ENCODE peak calls at places on chromosomes 12 and 14, in nine cellular contexts. One of them, this sample, is unnamed.

GRCh38 chr12:117061555-117062079 is 37.6 kb downstream of the TESC start:
- DNase-seq in germinal center: no peak
- DNase-seq in cardiac septum: no peak
- DNase-seq in stimulated activated CD4-positive, alpha-beta T cell treated with anti-CD3 and anti-CD28 coated beads, Interleukin-15, amount 100 ng/mL, for 24 hours: no peak
- DNase-seq in stimulated activated CD8-positive, alpha-beta memory T cell treated with anti-CD3 and anti-CD28 coated beads, Interleukin-4, amount 100 ng/mL, for 4 hours: no peak
- DNase-seq in activated CD4-positive, CD25-positive, alpha-beta regulatory T cell treated with anti-CD3 and anti-CD28 coated beads, Interleukin-2, amount 50 U/mL, for 72 hours: no peak
- DNase-seq in fibroblast of the aortic adventitia: no peak
- DNase-seq in NCI-H1105: no peak
- DNase-seq in T-helper 17 cell: no peak
- DNase-seq in this sample: no peak

GRCh38 chr14:68784298-68784910 is 8.5 kb downstream of the ZFP36L1 start:
- DNase-seq in germinal center: no peak
- DNase-seq in cardiac septum: peak
- DNase-seq in stimulated activated CD4-positive, alpha-beta T cell treated with anti-CD3 and anti-CD28 coated beads, Interleukin-15, amount 100 ng/mL, for 24 hours: no peak
- DNase-seq in stimulated activated CD8-positive, alpha-beta memory T cell treated with anti-CD3 and anti-CD28 coated beads, Interleukin-4, amount 100 ng/mL, for 4 hours: no peak
- DNase-seq in activated CD4-positive, CD25-positive, alpha-beta regulatory T cell treated with anti-CD3 and anti-CD28 coated beads, Interleukin-2, amount 50 U/mL, for 72 hours: no peak
- DNase-seq in fibroblast of the aortic adventitia: peak
- DNase-seq in NCI-H1105: no peak
- DNase-seq in T-helper 17 cell: no peak
- DNase-seq in this sample: peak

GRCh38 chr12:104426926-104427546 is 29.7 kb upstream of the CHST11 start:
- DNase-seq in germinal center: peak
- DNase-seq in cardiac septum: no peak
- DNase-seq in stimulated activated CD4-positive, alpha-beta T cell treated with anti-CD3 and anti-CD28 coated beads, Interleukin-15, amount 100 ng/mL, for 24 hours: no peak
- DNase-seq in stimulated activated CD8-positive, alpha-beta memory T cell treated with anti-CD3 and anti-CD28 coated beads, Interleukin-4, amount 100 ng/mL, for 4 hours: no peak
- DNase-seq in activated CD4-positive, CD25-positive, alpha-beta regulatory T cell treated with anti-CD3 and anti-CD28 coated beads, Interleukin-2, amount 50 U/mL, for 72 hours: no peak
- DNase-seq in fibroblast of the aortic adventitia: peak
- DNase-seq in NCI-H1105: no peak
- DNase-seq in T-helper 17 cell: no peak
- DNase-seq in this sample: no peak

GRCh38 chr14:99699861-99700260 is 15.8 kb downstream of the CYP46A1 start:
- DNase-seq in germinal center: no peak
- DNase-seq in cardiac septum: peak
- DNase-seq in stimulated activated CD4-positive, alpha-beta T cell treated with anti-CD3 and anti-CD28 coated beads, Interleukin-15, amount 100 ng/mL, for 24 hours: no peak
- DNase-seq in stimulated activated CD8-positive, alpha-beta memory T cell treated with anti-CD3 and anti-CD28 coated beads, Interleukin-4, amount 100 ng/mL, for 4 hours: no peak
- DNase-seq in activated CD4-positive, CD25-positive, alpha-beta regulatory T cell treated with anti-CD3 and anti-CD28 coated beads, Interleukin-2, amount 50 U/mL, for 72 hours: no peak
- DNase-seq in fibroblast of the aortic adventitia: no peak
- DNase-seq in NCI-H1105: no peak
- DNase-seq in T-helper 17 cell: no peak
- DNase-seq in this sample: peak

GRCh38 chr12:26028953-26029740 is 70.7 kb downstream of the RASSF8 start:
- DNase-seq in germinal center: peak
- DNase-seq in cardiac septum: no peak
- DNase-seq in stimulated activated CD4-positive, alpha-beta T cell treated with anti-CD3 and anti-CD28 coated beads, Interleukin-15, amount 100 ng/mL, for 24 hours: peak
- DNase-seq in stimulated activated CD8-positive, alpha-beta memory T cell treated with anti-CD3 and anti-CD28 coated beads, Interleukin-4, amount 100 ng/mL, for 4 hours: no peak
- DNase-seq in activated CD4-positive, CD25-positive, alpha-beta regulatory T cell treated with anti-CD3 and anti-CD28 coated beads, Interleukin-2, amount 50 U/mL, for 72 hours: no peak
- DNase-seq in fibroblast of the aortic adventitia: peak
- DNase-seq in NCI-H1105: peak
- DNase-seq in T-helper 17 cell: no peak
- DNase-seq in this sample: no peak

GRCh38 chr14:93430889-93431670 is at the start of gene UNC79:
- DNase-seq in germinal center: no peak
- DNase-seq in cardiac septum: no peak
- DNase-seq in stimulated activated CD4-positive, alpha-beta T cell treated with anti-CD3 and anti-CD28 coated beads, Interleukin-15, amount 100 ng/mL, for 24 hours: peak
- DNase-seq in stimulated activated CD8-positive, alpha-beta memory T cell treated with anti-CD3 and anti-CD28 coated beads, Interleukin-4, amount 100 ng/mL, for 4 hours: no peak
- DNase-seq in activated CD4-positive, CD25-positive, alpha-beta regulatory T cell treated with anti-CD3 and anti-CD28 coated beads, Interleukin-2, amount 50 U/mL, for 72 hours: no peak
- DNase-seq in fibroblast of the aortic adventitia: peak
- DNase-seq in NCI-H1105: peak
- DNase-seq in T-helper 17 cell: no peak
- DNase-seq in this sample: no peak

GRCh38 chr14:102469261-102469660 is 40.3 kb downstream of the ANKRD9 start:
- DNase-seq in germinal center: no peak
- DNase-seq in cardiac septum: no peak
- DNase-seq in stimulated activated CD4-positive, alpha-beta T cell treated with anti-CD3 and anti-CD28 coated beads, Interleukin-15, amount 100 ng/mL, for 24 hours: no peak
- DNase-seq in stimulated activated CD8-positive, alpha-beta memory T cell treated with anti-CD3 and anti-CD28 coated beads, Interleukin-4, amount 100 ng/mL, for 4 hours: no peak
- DNase-seq in activated CD4-positive, CD25-positive, alpha-beta regulatory T cell treated with anti-CD3 and anti-CD28 coated beads, Interleukin-2, amount 50 U/mL, for 72 hours: no peak
- DNase-seq in fibroblast of the aortic adventitia: no peak
- DNase-seq in NCI-H1105: no peak
- DNase-seq in T-helper 17 cell: no peak
- DNase-seq in this sample: no peak

GRCh38 chr14:58059121-58059520 is 92.9 kb downstream of the ARMH4 start:
- DNase-seq in germinal center: no peak
- DNase-seq in cardiac septum: no peak
- DNase-seq in stimulated activated CD4-positive, alpha-beta T cell treated with anti-CD3 and anti-CD28 coated beads, Interleukin-15, amount 100 ng/mL, for 24 hours: no peak
- DNase-seq in stimulated activated CD8-positive, alpha-beta memory T cell treated with anti-CD3 and anti-CD28 coated beads, Interleukin-4, amount 100 ng/mL, for 4 hours: no peak
- DNase-seq in activated CD4-positive, CD25-positive, alpha-beta regulatory T cell treated with anti-CD3 and anti-CD28 coated beads, Interleukin-2, amount 50 U/mL, for 72 hours: no peak
- DNase-seq in fibroblast of the aortic adventitia: no peak
- DNase-seq in NCI-H1105: peak
- DNase-seq in T-helper 17 cell: no peak
- DNase-seq in this sample: no peak

GRCh38 chr12:1681493-1681807 is 9.4 kb upstream of the ADIPOR2 start:
- DNase-seq in germinal center: no peak
- DNase-seq in cardiac septum: no peak
- DNase-seq in stimulated activated CD4-positive, alpha-beta T cell treated with anti-CD3 and anti-CD28 coated beads, Interleukin-15, amount 100 ng/mL, for 24 hours: no peak
- DNase-seq in stimulated activated CD8-positive, alpha-beta memory T cell treated with anti-CD3 and anti-CD28 coated beads, Interleukin-4, amount 100 ng/mL, for 4 hours: no peak
- DNase-seq in activated CD4-positive, CD25-positive, alpha-beta regulatory T cell treated with anti-CD3 and anti-CD28 coated beads, Interleukin-2, amount 50 U/mL, for 72 hours: no peak
- DNase-seq in fibroblast of the aortic adventitia: no peak
- DNase-seq in NCI-H1105: no peak
- DNase-seq in T-helper 17 cell: no peak
- DNase-seq in this sample: no peak

GRCh38 chr12:119178544-119179334 is at the start of gene HSPB8:
- DNase-seq in germinal center: no peak
- DNase-seq in cardiac septum: peak
- DNase-seq in stimulated activated CD4-positive, alpha-beta T cell treated with anti-CD3 and anti-CD28 coated beads, Interleukin-15, amount 100 ng/mL, for 24 hours: no peak
- DNase-seq in stimulated activated CD8-positive, alpha-beta memory T cell treated with anti-CD3 and anti-CD28 coated beads, Interleukin-4, amount 100 ng/mL, for 4 hours: no peak
- DNase-seq in activated CD4-positive, CD25-positive, alpha-beta regulatory T cell treated with anti-CD3 and anti-CD28 coated beads, Interleukin-2, amount 50 U/mL, for 72 hours: no peak
- DNase-seq in fibroblast of the aortic adventitia: peak
- DNase-seq in NCI-H1105: peak
- DNase-seq in T-helper 17 cell: no peak
- DNase-seq in this sample: peak

GRCh38 chr12:39867631-39868030 is 238.2 kb downstream of the SLC2A13 start:
- DNase-seq in germinal center: no peak
- DNase-seq in cardiac septum: no peak
- DNase-seq in stimulated activated CD4-positive, alpha-beta T cell treated with anti-CD3 and anti-CD28 coated beads, Interleukin-15, amount 100 ng/mL, for 24 hours: no peak
- DNase-seq in stimulated activated CD8-positive, alpha-beta memory T cell treated with anti-CD3 and anti-CD28 coated beads, Interleukin-4, amount 100 ng/mL, for 4 hours: no peak
- DNase-seq in activated CD4-positive, CD25-positive, alpha-beta regulatory T cell treated with anti-CD3 and anti-CD28 coated beads, Interleukin-2, amount 50 U/mL, for 72 hours: no peak
- DNase-seq in fibroblast of the aortic adventitia: peak
- DNase-seq in NCI-H1105: no peak
- DNase-seq in T-helper 17 cell: no peak
- DNase-seq in this sample: no peak

GRCh38 chr14:73738518-73739173 is 24.5 kb upstream of the PNMA1 start:
- DNase-seq in germinal center: no peak
- DNase-seq in cardiac septum: no peak
- DNase-seq in stimulated activated CD4-positive, alpha-beta T cell treated with anti-CD3 and anti-CD28 coated beads, Interleukin-15, amount 100 ng/mL, for 24 hours: no peak
- DNase-seq in stimulated activated CD8-positive, alpha-beta memory T cell treated with anti-CD3 and anti-CD28 coated beads, Interleukin-4, amount 100 ng/mL, for 4 hours: no peak
- DNase-seq in activated CD4-positive, CD25-positive, alpha-beta regulatory T cell treated with anti-CD3 and anti-CD28 coated beads, Interleukin-2, amount 50 U/mL, for 72 hours: no peak
- DNase-seq in fibroblast of the aortic adventitia: no peak
- DNase-seq in NCI-H1105: no peak
- DNase-seq in T-helper 17 cell: no peak
- DNase-seq in this sample: no peak

GRCh38 chr12:113327000-113327399 is 7.9 kb downstream of the SLC8B1 start:
- DNase-seq in germinal center: no peak
- DNase-seq in cardiac septum: no peak
- DNase-seq in stimulated activated CD4-positive, alpha-beta T cell treated with anti-CD3 and anti-CD28 coated beads, Interleukin-15, amount 100 ng/mL, for 24 hours: no peak
- DNase-seq in stimulated activated CD8-positive, alpha-beta memory T cell treated with anti-CD3 and anti-CD28 coated beads, Interleukin-4, amount 100 ng/mL, for 4 hours: no peak
- DNase-seq in activated CD4-positive, CD25-positive, alpha-beta regulatory T cell treated with anti-CD3 and anti-CD28 coated beads, Interleukin-2, amount 50 U/mL, for 72 hours: no peak
- DNase-seq in fibroblast of the aortic adventitia: peak
- DNase-seq in NCI-H1105: no peak
- DNase-seq in T-helper 17 cell: no peak
- DNase-seq in this sample: no peak

GRCh38 chr14:105386581-105387529 is 11.5 kb upstream of the TEX22 start:
- DNase-seq in germinal center: no peak
- DNase-seq in cardiac septum: no peak
- DNase-seq in stimulated activated CD4-positive, alpha-beta T cell treated with anti-CD3 and anti-CD28 coated beads, Interleukin-15, amount 100 ng/mL, for 24 hours: no peak
- DNase-seq in stimulated activated CD8-positive, alpha-beta memory T cell treated with anti-CD3 and anti-CD28 coated beads, Interleukin-4, amount 100 ng/mL, for 4 hours: no peak
- DNase-seq in activated CD4-positive, CD25-positive, alpha-beta regulatory T cell treated with anti-CD3 and anti-CD28 coated beads, Interleukin-2, amount 50 U/mL, for 72 hours: no peak
- DNase-seq in fibroblast of the aortic adventitia: no peak
- DNase-seq in NCI-H1105: no peak
- DNase-seq in T-helper 17 cell: no peak
- DNase-seq in this sample: no peak

GRCh38 chr12:92408072-92408900 is 262.6 kb upstream of the BTG1 start:
- DNase-seq in germinal center: peak
- DNase-seq in cardiac septum: no peak
- DNase-seq in stimulated activated CD4-positive, alpha-beta T cell treated with anti-CD3 and anti-CD28 coated beads, Interleukin-15, amount 100 ng/mL, for 24 hours: peak
- DNase-seq in stimulated activated CD8-positive, alpha-beta memory T cell treated with anti-CD3 and anti-CD28 coated beads, Interleukin-4, amount 100 ng/mL, for 4 hours: no peak
- DNase-seq in activated CD4-positive, CD25-positive, alpha-beta regulatory T cell treated with anti-CD3 and anti-CD28 coated beads, Interleukin-2, amount 50 U/mL, for 72 hours: peak
- DNase-seq in fibroblast of the aortic adventitia: peak
- DNase-seq in NCI-H1105: peak
- DNase-seq in T-helper 17 cell: no peak
- DNase-seq in this sample: no peak

GRCh38 chr12:14366211-14366762 is 805 bp downstream of the ATF7IP start:
- DNase-seq in germinal center: peak
- DNase-seq in cardiac septum: no peak
- DNase-seq in stimulated activated CD4-positive, alpha-beta T cell treated with anti-CD3 and anti-CD28 coated beads, Interleukin-15, amount 100 ng/mL, for 24 hours: no peak
- DNase-seq in stimulated activated CD8-positive, alpha-beta memory T cell treated with anti-CD3 and anti-CD28 coated beads, Interleukin-4, amount 100 ng/mL, for 4 hours: no peak
- DNase-seq in activated CD4-positive, CD25-positive, alpha-beta regulatory T cell treated with anti-CD3 and anti-CD28 coated beads, Interleukin-2, amount 50 U/mL, for 72 hours: no peak
- DNase-seq in fibroblast of the aortic adventitia: no peak
- DNase-seq in NCI-H1105: no peak
- DNase-seq in T-helper 17 cell: no peak
- DNase-seq in this sample: no peak

GRCh38 chr12:52171950-52172512 is 19.8 kb downstream of the KRT80 start:
- DNase-seq in germinal center: no peak
- DNase-seq in cardiac septum: no peak
- DNase-seq in stimulated activated CD4-positive, alpha-beta T cell treated with anti-CD3 and anti-CD28 coated beads, Interleukin-15, amount 100 ng/mL, for 24 hours: peak
- DNase-seq in stimulated activated CD8-positive, alpha-beta memory T cell treated with anti-CD3 and anti-CD28 coated beads, Interleukin-4, amount 100 ng/mL, for 4 hours: no peak
- DNase-seq in activated CD4-positive, CD25-positive, alpha-beta regulatory T cell treated with anti-CD3 and anti-CD28 coated beads, Interleukin-2, amount 50 U/mL, for 72 hours: no peak
- DNase-seq in fibroblast of the aortic adventitia: peak
- DNase-seq in NCI-H1105: no peak
- DNase-seq in T-helper 17 cell: no peak
- DNase-seq in this sample: no peak

GRCh38 chr14:33842299-33842698 is 108.6 kb downstream of the EGLN3 start:
- DNase-seq in germinal center: no peak
- DNase-seq in cardiac septum: no peak
- DNase-seq in stimulated activated CD4-positive, alpha-beta T cell treated with anti-CD3 and anti-CD28 coated beads, Interleukin-15, amount 100 ng/mL, for 24 hours: no peak
- DNase-seq in stimulated activated CD8-positive, alpha-beta memory T cell treated with anti-CD3 and anti-CD28 coated beads, Interleukin-4, amount 100 ng/mL, for 4 hours: no peak
- DNase-seq in activated CD4-positive, CD25-positive, alpha-beta regulatory T cell treated with anti-CD3 and anti-CD28 coated beads, Interleukin-2, amount 50 U/mL, for 72 hours: no peak
- DNase-seq in fibroblast of the aortic adventitia: no peak
- DNase-seq in NCI-H1105: peak
- DNase-seq in T-helper 17 cell: no peak
- DNase-seq in this sample: no peak

GRCh38 chr12:25592725-25593495 is 39.8 kb upstream of the LMNTD1 start:
- DNase-seq in germinal center: no peak
- DNase-seq in cardiac septum: no peak
- DNase-seq in stimulated activated CD4-positive, alpha-beta T cell treated with anti-CD3 and anti-CD28 coated beads, Interleukin-15, amount 100 ng/mL, for 24 hours: no peak
- DNase-seq in stimulated activated CD8-positive, alpha-beta memory T cell treated with anti-CD3 and anti-CD28 coated beads, Interleukin-4, amount 100 ng/mL, for 4 hours: no peak
- DNase-seq in activated CD4-positive, CD25-positive, alpha-beta regulatory T cell treated with anti-CD3 and anti-CD28 coated beads, Interleukin-2, amount 50 U/mL, for 72 hours: no peak
- DNase-seq in fibroblast of the aortic adventitia: no peak
- DNase-seq in NCI-H1105: peak
- DNase-seq in T-helper 17 cell: no peak
- DNase-seq in this sample: no peak

GRCh38 chr12:67425394-67425793 is 156.2 kb downstream of the CAND1 start:
- DNase-seq in germinal center: no peak
- DNase-seq in cardiac septum: no peak
- DNase-seq in stimulated activated CD4-positive, alpha-beta T cell treated with anti-CD3 and anti-CD28 coated beads, Interleukin-15, amount 100 ng/mL, for 24 hours: no peak
- DNase-seq in stimulated activated CD8-positive, alpha-beta memory T cell treated with anti-CD3 and anti-CD28 coated beads, Interleukin-4, amount 100 ng/mL, for 4 hours: no peak
- DNase-seq in activated CD4-positive, CD25-positive, alpha-beta regulatory T cell treated with anti-CD3 and anti-CD28 coated beads, Interleukin-2, amount 50 U/mL, for 72 hours: no peak
- DNase-seq in fibroblast of the aortic adventitia: no peak
- DNase-seq in NCI-H1105: no peak
- DNase-seq in T-helper 17 cell: no peak
- DNase-seq in this sample: no peak

GRCh38 chr14:74510955-74511354 is 17.4 kb downstream of the ISCA2 start:
- DNase-seq in germinal center: no peak
- DNase-seq in cardiac septum: peak
- DNase-seq in stimulated activated CD4-positive, alpha-beta T cell treated with anti-CD3 and anti-CD28 coated beads, Interleukin-15, amount 100 ng/mL, for 24 hours: no peak
- DNase-seq in stimulated activated CD8-positive, alpha-beta memory T cell treated with anti-CD3 and anti-CD28 coated beads, Interleukin-4, amount 100 ng/mL, for 4 hours: no peak
- DNase-seq in activated CD4-positive, CD25-positive, alpha-beta regulatory T cell treated with anti-CD3 and anti-CD28 coated beads, Interleukin-2, amount 50 U/mL, for 72 hours: no peak
- DNase-seq in fibroblast of the aortic adventitia: peak
- DNase-seq in NCI-H1105: no peak
- DNase-seq in T-helper 17 cell: no peak
- DNase-seq in this sample: peak

GRCh38 chr14:69090187-69090789 is 62.6 kb downstream of the DCAF5 start:
- DNase-seq in germinal center: peak
- DNase-seq in cardiac septum: no peak
- DNase-seq in stimulated activated CD4-positive, alpha-beta T cell treated with anti-CD3 and anti-CD28 coated beads, Interleukin-15, amount 100 ng/mL, for 24 hours: peak
- DNase-seq in stimulated activated CD8-positive, alpha-beta memory T cell treated with anti-CD3 and anti-CD28 coated beads, Interleukin-4, amount 100 ng/mL, for 4 hours: no peak
- DNase-seq in activated CD4-positive, CD25-positive, alpha-beta regulatory T cell treated with anti-CD3 and anti-CD28 coated beads, Interleukin-2, amount 50 U/mL, for 72 hours: no peak
- DNase-seq in fibroblast of the aortic adventitia: peak
- DNase-seq in NCI-H1105: peak
- DNase-seq in T-helper 17 cell: no peak
- DNase-seq in this sample: no peak

GRCh38 chr12:203462-204260 is 10.3 kb downstream of the SLC6A12 start:
- DNase-seq in germinal center: no peak
- DNase-seq in cardiac septum: no peak
- DNase-seq in stimulated activated CD4-positive, alpha-beta T cell treated with anti-CD3 and anti-CD28 coated beads, Interleukin-15, amount 100 ng/mL, for 24 hours: no peak
- DNase-seq in stimulated activated CD8-positive, alpha-beta memory T cell treated with anti-CD3 and anti-CD28 coated beads, Interleukin-4, amount 100 ng/mL, for 4 hours: no peak
- DNase-seq in activated CD4-positive, CD25-positive, alpha-beta regulatory T cell treated with anti-CD3 and anti-CD28 coated beads, Interleukin-2, amount 50 U/mL, for 72 hours: no peak
- DNase-seq in fibroblast of the aortic adventitia: no peak
- DNase-seq in NCI-H1105: no peak
- DNase-seq in T-helper 17 cell: no peak
- DNase-seq in this sample: no peak

GRCh38 chr14:82872494-82872893 is 1338.8 kb upstream of the SEL1L start:
- DNase-seq in germinal center: no peak
- DNase-seq in cardiac septum: no peak
- DNase-seq in stimulated activated CD4-positive, alpha-beta T cell treated with anti-CD3 and anti-CD28 coated beads, Interleukin-15, amount 100 ng/mL, for 24 hours: no peak
- DNase-seq in stimulated activated CD8-positive, alpha-beta memory T cell treated with anti-CD3 and anti-CD28 coated beads, Interleukin-4, amount 100 ng/mL, for 4 hours: no peak
- DNase-seq in activated CD4-positive, CD25-positive, alpha-beta regulatory T cell treated with anti-CD3 and anti-CD28 coated beads, Interleukin-2, amount 50 U/mL, for 72 hours: no peak
- DNase-seq in fibroblast of the aortic adventitia: no peak
- DNase-seq in NCI-H1105: no peak
- DNase-seq in T-helper 17 cell: no peak
- DNase-seq in this sample: no peak

GRCh38 chr12:2341871-2342270 is 289.1 kb downstream of the CACNA1C start:
- DNase-seq in germinal center: no peak
- DNase-seq in cardiac septum: no peak
- DNase-seq in stimulated activated CD4-positive, alpha-beta T cell treated with anti-CD3 and anti-CD28 coated beads, Interleukin-15, amount 100 ng/mL, for 24 hours: no peak
- DNase-seq in stimulated activated CD8-positive, alpha-beta memory T cell treated with anti-CD3 and anti-CD28 coated beads, Interleukin-4, amount 100 ng/mL, for 4 hours: no peak
- DNase-seq in activated CD4-positive, CD25-positive, alpha-beta regulatory T cell treated with anti-CD3 and anti-CD28 coated beads, Interleukin-2, amount 50 U/mL, for 72 hours: no peak
- DNase-seq in fibroblast of the aortic adventitia: peak
- DNase-seq in NCI-H1105: no peak
- DNase-seq in T-helper 17 cell: no peak
- DNase-seq in this sample: peak

GRCh38 chr12:31629756-31630732 is 29.4 kb upstream of the ETFBKMT start:
- DNase-seq in germinal center: no peak
- DNase-seq in cardiac septum: no peak
- DNase-seq in stimulated activated CD4-positive, alpha-beta T cell treated with anti-CD3 and anti-CD28 coated beads, Interleukin-15, amount 100 ng/mL, for 24 hours: no peak
- DNase-seq in stimulated activated CD8-positive, alpha-beta memory T cell treated with anti-CD3 and anti-CD28 coated beads, Interleukin-4, amount 100 ng/mL, for 4 hours: no peak
- DNase-seq in activated CD4-positive, CD25-positive, alpha-beta regulatory T cell treated with anti-CD3 and anti-CD28 coated beads, Interleukin-2, amount 50 U/mL, for 72 hours: no peak
- DNase-seq in fibroblast of the aortic adventitia: peak
- DNase-seq in NCI-H1105: no peak
- DNase-seq in T-helper 17 cell: no peak
- DNase-seq in this sample: no peak

This sample was measured in mesenteric fat pad.